ENCODE peak calls at places on chromosomes 11 and 22, in seven cellular contexts. C, T, O, K, M, J and E are unnamed samples. For H3K27me3, the result is how much of the 10 kb centered on the place peaks cover.

GRCh38 chr11:31493235-31493634 is 16.2 kb downstream of the IMMP1L start:
- DNase-seq in C (no peak), T (no peak), O (no peak), K (no peak), M (no peak), J (no peak), E (no peak)

GRCh38 chr22:43521716-43522115 is 109.9 kb downstream of the MPPED1 start:
- DNase-seq in C (no peak), T (no peak), O (no peak), K (no peak), M (no peak), J (no peak), E (peak)

GRCh38 chr22:19896665-19897355 is 42.1 kb upstream of the GNB1L start:
- DNase-seq in C (no peak), T (no peak), O (no peak), K (no peak), M (no peak), J (peak), E (no peak)

GRCh38 chr22:44739024-44739423 is 13.4 kb upstream of the ARHGAP8 start:
- DNase-seq in C (no peak), T (no peak), O (no peak), K (no peak), M (no peak), J (no peak), E (no peak)

GRCh38 chr11:92886243-92886905 is 83.1 kb upstream of the MTNR1B start:
- DNase-seq in C (peak), T (no peak), O (peak), K (peak), M (peak), J (no peak), E (no peak)

GRCh38 chr11:69172674-69173073 is 16.9 kb downstream of the SMIM38 start:
- DNase-seq in C (no peak), T (no peak), O (peak), K (no peak), M (peak), J (no peak), E (no peak)

GRCh38 chr22:37746366-37747089 is 49.7 kb downstream of the TRIOBP start:
- DNase-seq in C (no peak), T (no peak), O (no peak), K (no peak), M (no peak), J (peak), E (no peak)

GRCh38 chr11:112880454-112880853 is 80.8 kb upstream of the NCAM1 start:
- DNase-seq in C (no peak), T (no peak), O (no peak), K (no peak), M (no peak), J (peak), E (no peak)

GRCh38 chr11:14500181-14500651 is 605 bp upstream of the COPB1 start:
- DNase-seq in C (peak), T (no peak), O (peak), K (peak), M (peak), J (peak), E (peak)

GRCh38 chr11:12868315-12869073 is 140.6 kb upstream of the RASSF10 start:
- DNase-seq in C (no peak), T (no peak), O (no peak), K (no peak), M (peak), J (no peak), E (no peak)

GRCh38 chr11:126480410-126481302 is 125.2 kb downstream of the ST3GAL4 start:
- DNase-seq in C (peak), T (peak), O (peak), K (peak), M (peak), J (peak), E (peak)

GRCh38 chr22:33354928-33355327 is 296.7 kb upstream of the SYN3 start:
- DNase-seq in C (no peak), T (no peak), O (no peak), K (no peak), M (no peak), J (no peak), E (no peak)

GRCh38 chr11:86805873-86806310 is 5.5 kb downstream of the PRSS23 start:
- DNase-seq in C (no peak), T (no peak), O (no peak), K (no peak), M (peak), J (peak), E (no peak)

GRCh38 chr11:96155627-96156378 is 187.2 kb downstream of the MAML2 start:
- DNase-seq in C (peak), T (peak), O (peak), K (peak), M (peak), J (no peak), E (peak)

GRCh38 chr22:39207141-39208012 is 37.4 kb downstream of the PDGFB start:
- DNase-seq in C (no peak), T (no peak), O (peak), K (peak), M (peak), J (no peak), E (peak)

GRCh38 chr11:26021026-26021425 is 310.9 kb upstream of the ANO3 start:
- DNase-seq in C (no peak), T (no peak), O (no peak), K (no peak), M (no peak), J (no peak), E (no peak)

GRCh38 chr22:37172266-37173245 is 15.5 kb downstream of the C1QTNF6 start:
- DNase-seq in C (no peak), T (no peak), O (no peak), K (no peak), M (no peak), J (no peak), E (peak)

GRCh38 chr11:15801616-15802015 is 554.7 kb downstream of the SOX6 start:
- DNase-seq in C (no peak), T (no peak), O (no peak), K (no peak), M (no peak), J (no peak), E (no peak)

DNA sequence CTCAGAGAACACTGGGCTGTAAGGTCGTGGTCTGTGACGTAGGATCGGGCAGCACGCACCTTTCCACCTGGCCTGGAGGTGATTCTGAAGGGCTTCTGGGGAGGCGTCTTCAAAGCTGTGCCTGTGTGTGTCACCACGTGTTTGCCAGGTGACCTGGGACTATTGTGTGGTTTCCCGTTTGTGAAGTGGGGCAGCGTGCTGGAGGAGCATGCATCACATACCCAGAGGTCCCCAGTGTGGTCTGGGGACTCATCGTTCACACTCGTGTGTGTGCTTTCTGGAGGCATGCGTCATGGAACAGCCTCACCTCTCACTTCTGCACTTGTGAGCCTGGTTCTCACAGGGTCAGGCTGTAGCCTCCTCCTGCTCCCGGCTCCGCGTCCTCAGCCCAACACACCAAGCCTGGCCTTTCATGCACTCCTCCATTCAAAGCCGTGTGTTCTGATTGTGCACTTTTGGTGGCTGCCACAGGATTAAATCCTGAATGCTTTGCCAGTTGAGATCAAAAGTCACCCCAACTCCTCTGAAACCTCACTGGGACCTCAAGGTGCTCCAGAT is 106.3 kb downstream of the KCNQ1OT1 start:
- DNase-seq in C (no peak), T (peak), O (no peak), K (no peak), M (no peak), J (peak), E (peak)
- H3K27me3 ChIP-seq in C (under half), T (under half), O (under half), K (under half), M (under half), J (under half), E (under half)

DNA sequence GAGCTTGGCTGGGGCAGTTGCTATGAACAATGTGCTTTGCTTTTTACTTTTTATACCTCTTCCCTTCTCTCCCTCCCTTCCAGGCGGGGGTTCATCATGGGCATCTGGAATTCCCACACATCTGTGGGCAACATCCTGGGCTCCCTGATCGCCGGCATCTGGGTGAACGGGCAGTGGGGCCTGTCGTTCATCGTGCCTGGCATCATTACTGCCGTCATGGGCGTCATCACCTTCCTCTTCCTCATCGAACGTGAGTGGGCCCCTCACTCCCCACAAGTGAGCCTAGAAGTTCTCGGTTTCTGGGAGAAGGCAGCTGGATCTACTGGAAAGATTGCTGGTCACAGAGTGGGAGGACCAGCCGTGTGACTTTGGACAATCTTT is 17.4 kb downstream of the SLC37A2 start:
- DNase-seq in C (no peak), T (no peak), O (no peak), K (no peak), M (no peak), J (no peak), E (no peak)
- H3K27me3 ChIP-seq in C (under half), T (under half), O (under half), K (under half), M (under half), J (under half), E (under half)

DNA sequence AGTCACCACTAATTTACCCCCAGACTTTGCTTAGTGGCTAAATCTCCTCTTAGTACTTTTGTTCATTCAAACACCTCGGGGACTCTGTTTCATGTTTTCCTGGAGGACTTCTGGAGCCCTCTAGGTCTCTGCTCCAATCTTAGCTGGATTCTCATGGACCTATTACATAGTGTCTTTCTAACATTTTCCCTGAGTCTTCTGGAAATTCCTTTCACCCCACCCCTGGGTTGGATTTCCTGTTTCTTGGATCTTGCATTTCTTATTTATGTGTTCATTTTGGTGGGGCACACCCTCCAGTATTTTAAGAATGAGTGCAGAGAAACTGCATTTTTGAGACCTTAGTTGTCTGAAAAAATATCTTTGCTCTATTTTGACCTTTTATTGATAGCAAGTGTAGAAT is 220.1 kb downstream of the BLID start:
- DNase-seq in C (no peak), T (no peak), O (no peak), K (no peak), M (peak), J (no peak), E (no peak)
- H3K27me3 ChIP-seq in C (under half), T (under half), O (under half), K (under half), M (under half), J (under half), E (under half)

DNA sequence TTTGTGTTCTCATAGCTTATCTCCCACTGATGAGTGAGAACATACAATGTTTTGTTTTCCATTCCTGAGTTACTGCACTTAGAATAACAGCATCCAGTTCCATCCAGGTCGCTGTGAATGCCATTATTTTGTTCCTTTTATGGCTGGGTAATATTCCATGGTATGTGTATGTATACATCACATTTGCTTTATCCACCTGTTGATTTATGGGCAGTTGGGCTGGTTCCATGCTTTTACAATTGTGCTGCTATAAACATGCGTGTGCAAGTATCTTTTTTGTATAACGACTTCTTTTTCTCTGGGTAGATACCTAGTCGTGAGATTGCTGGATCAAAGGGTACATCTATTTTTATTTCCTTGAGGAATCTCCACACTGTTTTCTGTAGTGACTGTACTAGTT is 74.8 kb downstream of the ZNF280B start:
- DNase-seq in C (no peak), T (no peak), O (no peak), K (peak), M (no peak), J (no peak), E (no peak)
- H3K27me3 ChIP-seq in C (under half), T (under half), O (under half), K (under half), M (under half), J (under half), E (under half)

DNA sequence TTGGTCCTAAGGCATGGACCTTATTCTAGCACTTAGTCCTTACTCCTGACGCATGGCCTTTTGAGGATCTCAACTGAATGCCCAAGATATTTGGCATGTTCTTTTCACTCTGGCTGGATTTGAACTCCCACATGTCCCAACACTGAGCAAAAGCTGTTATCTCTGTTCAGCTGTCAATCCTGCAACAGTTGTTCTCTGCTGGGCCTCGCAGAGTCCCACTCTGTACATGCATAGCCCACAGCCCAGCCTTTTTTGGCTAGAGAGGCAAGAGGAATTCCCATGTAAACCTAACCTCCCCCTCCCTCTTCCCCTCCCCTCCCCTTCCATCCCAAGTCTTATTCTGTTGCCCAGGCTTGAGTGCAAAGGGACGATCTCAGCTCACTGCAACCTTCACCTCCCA is 21.8 kb upstream of the DRG1 start:
- DNase-seq in C (no peak), T (no peak), O (peak), K (no peak), M (no peak), J (no peak), E (no peak)
- H3K27me3 ChIP-seq in C (under half), T (under half), O (under half), K (under half), M (under half), J (under half), E (under half)